ENCODE peak calls at places on chromosomes 3 and 15, in six cellular contexts. One of them, this sample, is unnamed.

GRCh38 chr3:176697284-176697889 is 499.9 kb downstream of the TBL1XR1 start:
- DNase-seq in mesendoderm: peak; percentile 84
- DNase-seq in HepG2: no peak
- DNase-seq in neural progenitor cell: no peak
- DNase-seq in H1: no peak
- DNase-seq in adipocyte: no peak
- DNase-seq in this sample: no peak

GRCh38 chr3:107429330-107430181 is 52.3 kb downstream of the CCDC54 start:
- DNase-seq in neural progenitor cell: peak; percentile 91
- DNase-seq in H1: peak; percentile 81
- DNase-seq in adipocyte: peak; percentile 95
- DNase-seq in mesendoderm: peak; percentile 95
- DNase-seq in HepG2: peak; percentile 56
- DNase-seq in this sample: peak; percentile 91

GRCh38 chr3:177770821-177771220 is 573.5 kb upstream of the TBL1XR1 start:
- DNase-seq in neural progenitor cell: no peak
- DNase-seq in HepG2: no peak
- DNase-seq in adipocyte: peak; percentile 63
- DNase-seq in mesendoderm: no peak
- DNase-seq in H1: no peak
- DNase-seq in this sample: peak; percentile 86

GRCh38 chr3:131795382-131796085 is 239.3 kb downstream of the CPNE4 start:
- DNase-seq in HepG2: no peak
- DNase-seq in neural progenitor cell: no peak
- DNase-seq in H1: no peak
- DNase-seq in mesendoderm: peak; percentile 54
- DNase-seq in adipocyte: no peak
- DNase-seq in this sample: peak; percentile 83

GRCh38 chr3:105473521-105474223 is 107.0 kb downstream of the ALCAM start:
- DNase-seq in mesendoderm: peak; percentile 44
- DNase-seq in HepG2: no peak
- DNase-seq in neural progenitor cell: peak; percentile 51
- DNase-seq in H1: no peak
- DNase-seq in adipocyte: peak; percentile 82
- DNase-seq in this sample: peak; percentile 99

GRCh38 chr3:182937293-182938051 is 42.9 kb downstream of the DCUN1D1 start:
- DNase-seq in mesendoderm: peak; percentile 88
- DNase-seq in adipocyte: no peak
- DNase-seq in neural progenitor cell: no peak
- DNase-seq in HepG2: no peak
- DNase-seq in H1: no peak
- DNase-seq in this sample: no peak

GRCh38 chr15:34725565-34725964 is 29.2 kb downstream of the GJD2 start:
- DNase-seq in H1: no peak
- DNase-seq in neural progenitor cell: no peak
- DNase-seq in mesendoderm: no peak
- DNase-seq in HepG2: no peak
- DNase-seq in adipocyte: peak; percentile 55
- DNase-seq in this sample: no peak

GRCh38 chr3:31145062-31145461 is 250.6 kb upstream of the GADL1 start:
- DNase-seq in HepG2: no peak
- DNase-seq in adipocyte: no peak
- DNase-seq in neural progenitor cell: no peak
- DNase-seq in H1: no peak
- DNase-seq in mesendoderm: no peak
- DNase-seq in this sample: no peak

GRCh38 chr15:50355612-50355905 is 561 bp upstream of the GABPB1 start:
- DNase-seq in neural progenitor cell: no peak
- DNase-seq in H1: no peak
- DNase-seq in adipocyte: no peak
- DNase-seq in HepG2: no peak
- DNase-seq in mesendoderm: no peak
- DNase-seq in this sample: no peak

GRCh38 chr3:13791501-13792490 is 88.1 kb downstream of the WNT7A start:
- DNase-seq in H1: no peak
- DNase-seq in HepG2: no peak
- DNase-seq in neural progenitor cell: no peak
- DNase-seq in adipocyte: no peak
- DNase-seq in mesendoderm: no peak
- DNase-seq in this sample: no peak

GRCh38 chr15:34079904-34080303 is 21.8 kb downstream of the EMC7 start:
- DNase-seq in neural progenitor cell: no peak
- DNase-seq in mesendoderm: no peak
- DNase-seq in H1: no peak
- DNase-seq in adipocyte: no peak
- DNase-seq in HepG2: no peak
- DNase-seq in this sample: no peak

DNA sequence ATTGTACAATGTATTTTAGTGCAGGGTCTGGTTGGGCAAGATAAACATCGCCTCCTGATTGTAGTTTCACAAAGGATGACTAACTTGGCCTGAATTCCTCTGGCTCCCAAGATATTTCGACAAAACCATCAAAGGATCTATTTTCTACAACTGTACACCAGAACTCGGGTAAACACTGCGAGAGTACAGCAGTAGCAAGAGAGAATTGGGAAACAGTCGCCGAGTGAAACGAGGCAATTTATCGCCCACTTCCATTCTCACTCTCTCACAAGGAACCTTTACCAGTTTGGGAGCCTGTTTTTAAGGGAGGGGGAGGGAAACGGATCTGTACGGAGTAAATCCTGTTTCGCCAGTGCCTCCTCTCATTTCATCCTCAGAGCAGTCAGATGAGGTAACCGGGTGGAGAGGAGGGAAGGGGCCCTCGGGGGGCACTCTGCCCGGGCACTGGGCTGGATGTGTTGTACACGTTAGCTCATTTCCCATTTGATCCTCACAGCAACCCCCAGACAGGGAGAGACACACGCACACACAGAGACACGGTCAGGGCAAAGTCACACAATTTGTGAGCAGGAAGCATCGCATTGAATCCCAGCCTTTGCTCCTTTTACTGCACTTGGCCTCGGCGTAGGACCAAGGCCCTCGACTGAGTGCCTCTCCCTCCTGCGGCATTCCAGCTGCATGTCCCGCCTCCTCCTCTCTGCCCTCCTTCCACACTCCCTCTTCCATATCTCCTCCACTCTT is 120.1 kb downstream of the LIPC start:
- DNase-seq in HepG2: peak; percentile 94
- DNase-seq in mesendoderm: peak; percentile 55
- DNase-seq in H1: no peak
- DNase-seq in adipocyte: peak; percentile 94
- DNase-seq in neural progenitor cell: no peak
- DNase-seq in this sample: peak; percentile 98
- H3K9ac ChIP-seq in HepG2: peak overlapping the region; percentile 66
- H3K9ac ChIP-seq in mesendoderm: no peak overlapping the region
- H3K9ac ChIP-seq in H1: no peak overlapping the region
- H3K9ac ChIP-seq in adipocyte: peak overlapping the region; percentile 85
- H3K9ac ChIP-seq in neural progenitor cell: no peak overlapping the region
- H3K9ac ChIP-seq in this sample: peak overlapping the region; percentile 29

DNA sequence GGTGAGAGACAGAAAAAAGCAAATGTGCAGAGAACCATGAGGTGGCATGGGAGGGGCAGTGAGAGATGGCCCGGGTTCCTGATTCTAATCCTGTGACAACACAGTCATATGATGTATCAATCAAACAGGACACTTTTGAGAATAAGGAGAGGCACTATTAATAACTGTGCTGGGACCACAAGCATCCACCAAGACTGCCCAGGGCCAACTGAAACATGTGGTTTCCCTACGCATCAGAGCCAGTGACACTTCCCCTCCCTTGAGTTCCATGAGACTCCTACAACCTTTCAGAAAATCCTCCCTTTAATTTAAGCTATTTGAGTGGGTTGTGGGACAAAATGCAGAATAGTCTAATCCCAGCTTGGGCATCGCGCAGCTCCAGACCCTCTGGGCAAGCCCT is 17.4 kb downstream of the SH3BP5 start:
- DNase-seq in mesendoderm: no peak
- DNase-seq in neural progenitor cell: no peak
- DNase-seq in H1: no peak
- DNase-seq in adipocyte: no peak
- DNase-seq in HepG2: no peak
- DNase-seq in this sample: peak; percentile 86
- H3K4me1 ChIP-seq in mesendoderm: peaks cover 4% of the 10 kb centered on the region
- H3K4me1 ChIP-seq in neural progenitor cell: peaks cover 48% of the 10 kb centered on the region
- H3K4me1 ChIP-seq in H1: peaks cover 8% of the 10 kb centered on the region
- H3K4me1 ChIP-seq in adipocyte: peaks cover 72% of the 10 kb centered on the region
- H3K4me1 ChIP-seq in HepG2: peaks cover 17% of the 10 kb centered on the region
- H3K4me1 ChIP-seq in this sample: no peaks in the 10 kb centered on the region

GRCh38 chr3:179452166-179452544 is 885 bp upstream of the GNB4 start:
- DNase-seq in adipocyte: peak; percentile 84
- DNase-seq in H1: no peak
- DNase-seq in neural progenitor cell: no peak
- DNase-seq in mesendoderm: peak; percentile 43
- DNase-seq in HepG2: no peak
- DNase-seq in this sample: peak; percentile 72
- H3K9ac ChIP-seq in adipocyte: peak overlapping the region; percentile 94
- H3K9ac ChIP-seq in H1: no peak overlapping the region
- H3K9ac ChIP-seq in neural progenitor cell: no peak overlapping the region
- H3K9ac ChIP-seq in mesendoderm: no peak overlapping the region
- H3K9ac ChIP-seq in HepG2: no peak overlapping the region
- H3K9ac ChIP-seq in this sample: peak overlapping the region; percentile 51

DNA sequence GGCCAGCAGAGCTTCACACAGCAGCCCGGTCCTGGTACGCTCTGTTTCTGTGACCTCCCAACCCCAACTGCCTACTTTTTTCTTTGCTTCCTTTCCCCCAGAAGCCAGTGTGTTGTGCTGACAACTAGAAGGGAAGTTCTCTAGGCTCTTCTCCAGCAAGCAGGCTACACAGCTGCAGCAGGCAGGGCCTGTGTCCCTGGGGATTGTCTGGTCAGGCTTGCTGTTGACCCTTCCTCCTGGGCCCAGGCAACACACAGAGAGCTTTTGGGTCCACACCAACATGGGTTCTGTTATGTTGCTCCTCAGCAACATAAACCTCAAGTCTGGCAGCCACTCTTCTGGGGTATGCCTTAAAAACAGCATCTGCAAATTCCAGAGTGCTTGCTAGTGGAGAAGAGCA is 36.2 kb upstream of the TSPAN3 start:
- DNase-seq in HepG2: no peak
- DNase-seq in adipocyte: peak; percentile 45
- DNase-seq in H1: no peak
- DNase-seq in neural progenitor cell: no peak
- DNase-seq in mesendoderm: no peak
- DNase-seq in this sample: no peak
- H3K4me1 ChIP-seq in HepG2: peaks cover 6% of the 10 kb centered on the region
- H3K4me1 ChIP-seq in adipocyte: peaks cover 50% of the 10 kb centered on the region
- H3K4me1 ChIP-seq in H1: no peaks in the 10 kb centered on the region
- H3K4me1 ChIP-seq in neural progenitor cell: no peaks in the 10 kb centered on the region
- H3K4me1 ChIP-seq in mesendoderm: no peaks in the 10 kb centered on the region
- H3K4me1 ChIP-seq in this sample: peaks cover 6% of the 10 kb centered on the region

DNA sequence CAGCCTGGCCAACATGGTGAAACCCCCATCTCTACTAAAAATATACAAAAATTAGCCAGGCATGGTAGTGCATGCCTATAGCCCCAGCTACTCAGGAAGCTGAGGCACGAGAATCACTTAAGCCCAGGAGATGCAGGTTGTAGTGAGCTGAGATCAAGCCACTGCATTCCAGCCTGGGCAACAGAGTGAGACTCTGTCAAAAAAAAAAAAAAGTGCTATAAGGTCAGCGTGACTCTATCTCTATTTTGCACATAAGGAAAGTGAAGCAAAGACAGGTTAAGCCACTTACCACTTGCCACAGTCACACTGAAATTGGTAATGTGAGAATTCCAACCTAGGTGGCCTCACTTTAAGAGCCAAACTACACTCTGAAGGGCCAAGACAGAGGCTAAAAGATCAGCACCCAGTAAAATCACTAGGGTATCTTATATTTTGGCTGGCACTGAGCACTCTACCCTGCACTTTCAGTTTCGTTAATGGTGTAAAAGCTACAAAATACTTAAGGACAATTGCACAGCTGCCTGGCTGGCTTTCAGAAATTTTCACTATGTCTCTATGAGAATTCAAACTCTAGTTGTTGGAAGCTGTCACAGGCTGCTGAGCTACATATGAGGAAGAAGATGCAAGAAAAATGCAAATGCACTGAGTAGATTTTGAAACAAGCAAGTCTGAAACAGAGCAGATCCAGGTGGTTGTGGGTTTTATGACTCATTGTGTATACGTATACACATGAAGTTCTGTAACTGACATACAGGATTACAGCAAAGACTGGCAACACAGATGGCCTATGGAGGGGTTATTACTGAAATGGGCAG is 32.7 kb downstream of the TRANK1 start:
- DNase-seq in neural progenitor cell: no peak
- DNase-seq in H1: no peak
- DNase-seq in adipocyte: peak; percentile 77
- DNase-seq in HepG2: peak; percentile 10
- DNase-seq in mesendoderm: no peak
- DNase-seq in this sample: peak; percentile 90
- H3K9ac ChIP-seq in neural progenitor cell: no peak overlapping the region
- H3K9ac ChIP-seq in H1: no peak overlapping the region
- H3K9ac ChIP-seq in adipocyte: no peak overlapping the region
- H3K9ac ChIP-seq in HepG2: no peak overlapping the region
- H3K9ac ChIP-seq in mesendoderm: no peak overlapping the region
- H3K9ac ChIP-seq in this sample: no peak overlapping the region

DNA sequence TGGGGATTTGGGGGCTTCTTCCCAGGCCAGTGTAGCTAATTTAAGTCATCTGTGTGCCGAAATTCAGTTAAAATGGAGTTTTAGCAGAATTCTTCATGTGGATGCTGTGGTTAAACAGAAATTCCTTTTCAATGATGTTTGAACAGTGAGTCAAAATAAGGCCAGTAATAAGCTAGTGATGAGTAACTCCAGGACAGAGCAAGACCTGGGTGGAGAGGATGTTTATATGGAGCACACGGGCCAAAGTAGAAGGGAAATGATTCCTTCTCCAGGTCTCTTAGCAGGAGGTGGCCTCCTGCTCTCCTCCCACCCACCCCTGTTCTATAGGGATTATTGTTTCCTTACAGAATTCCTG is 31.9 kb upstream of the UACA start:
- DNase-seq in HepG2: peak; percentile 57
- DNase-seq in adipocyte: peak; percentile 93
- DNase-seq in neural progenitor cell: no peak
- DNase-seq in H1: no peak
- DNase-seq in mesendoderm: no peak
- DNase-seq in this sample: peak; percentile 95
- H3K4me1 ChIP-seq in HepG2: peaks cover 38% of the 10 kb centered on the region
- H3K4me1 ChIP-seq in adipocyte: peaks cover 58% of the 10 kb centered on the region
- H3K4me1 ChIP-seq in neural progenitor cell: peaks cover 5% of the 10 kb centered on the region
- H3K4me1 ChIP-seq in H1: no peaks in the 10 kb centered on the region
- H3K4me1 ChIP-seq in mesendoderm: no peaks in the 10 kb centered on the region
- H3K4me1 ChIP-seq in this sample: peaks cover 52% of the 10 kb centered on the region

GRCh38 chr3:195900426-195901355 is 7.7 kb downstream of the TNK2 start:
- DNase-seq in H1: no peak
- DNase-seq in adipocyte: no peak
- DNase-seq in neural progenitor cell: no peak
- DNase-seq in mesendoderm: no peak
- DNase-seq in HepG2: peak; percentile 83
- DNase-seq in this sample: peak; percentile 56
- H3K9ac ChIP-seq in H1: no peak overlapping the region
- H3K9ac ChIP-seq in adipocyte: no peak overlapping the region
- H3K9ac ChIP-seq in neural progenitor cell: no peak overlapping the region
- H3K9ac ChIP-seq in mesendoderm: no peak overlapping the region
- H3K9ac ChIP-seq in HepG2: peak overlapping the region; percentile 23
- H3K9ac ChIP-seq in this sample: no peak overlapping the region

This sample was measured in fibroblast of lung.